ENCODE peak calls at places on chromosome 11, in five cellular contexts. O is colonic mucosa, T is mesendoderm, C is WTC11, B is left cardiac atrium. Z is an unnamed sample.

GRCh38 chr11:44702897-44703296 is 23.9 kb upstream of the TSPAN18 start:
- DNase-seq in O (no peak), T (peak), C (no peak), B (no peak), Z (no peak)

GRCh38 chr11:110069158-110069737 is 23.9 kb upstream of the ZC3H12C start:
- DNase-seq in O (peak), T (no peak), C (no peak), B (peak), Z (no peak)

GRCh38 chr11:108944486-108945178 is 279.8 kb downstream of the DDX10 start:
- DNase-seq in O (no peak), T (no peak), C (no peak), B (no peak), Z (no peak)

GRCh38 chr11:85772700-85773099 is 38.2 kb downstream of the SYTL2 start:
- DNase-seq in O (no peak), T (peak), C (no peak), B (no peak), Z (peak)

GRCh38 chr11:64429970-64430369 is 71.0 kb downstream of the RPS6KA4 start:
- DNase-seq in O (no peak), T (no peak), C (no peak), B (no peak), Z (no peak)

GRCh38 chr11:74953448-74953847 is 4.4 kb downstream of the SPCS2 start:
- DNase-seq in O (no peak), T (no peak), C (no peak), B (no peak), Z (no peak)

GRCh38 chr11:33724644-33725035 is 11.6 kb downstream of the CD59 start:
- DNase-seq in O (no peak), T (no peak), C (no peak), B (peak), Z (no peak)

GRCh38 chr11:67472882-67473281 is 3.8 kb upstream of the TMEM134 start:
- DNase-seq in O (no peak), T (no peak), C (no peak), B (no peak), Z (no peak)

GRCh38 chr11:64879226-64879900 is 942 bp upstream of the EHD1 start:
- DNase-seq in O (peak), T (no peak), C (no peak), B (no peak), Z (no peak)

GRCh38 chr11:11982461-11982860 is 26.0 kb downstream of the DKK3 start:
- DNase-seq in O (no peak), T (no peak), C (no peak), B (no peak), Z (no peak)

GRCh38 chr11:14373941-14374646 is 15.1 kb upstream of the RRAS2 start:
- DNase-seq in O (no peak), T (peak), C (no peak), B (peak), Z (no peak)

GRCh38 chr11:133795088-133795487 is 50.2 kb downstream of the SPATA19 start:
- DNase-seq in O (no peak), T (no peak), C (no peak), B (no peak), Z (no peak)

GRCh38 chr11:75203641-75204011 is 36.9 kb upstream of the TPBGL start:
- DNase-seq in O (no peak), T (no peak), C (no peak), B (no peak), Z (no peak)

GRCh38 chr11:27971256-27971655 is 136.7 kb downstream of the KIF18A start:
- DNase-seq in O (no peak), T (no peak), C (no peak), B (no peak), Z (no peak)

GRCh38 chr11:64224891-64225607 is 937 bp downstream of the TRPT1 start:
- DNase-seq in O (no peak), T (no peak), C (no peak), B (no peak), Z (no peak)

GRCh38 chr11:84829162-84829561 is 798.0 kb downstream of the DLG2 start:
- DNase-seq in O (no peak), T (no peak), C (no peak), B (no peak), Z (no peak)

GRCh38 chr11:73219396-73220285 is 1.6 kb downstream of the P2RY2 start:
- DNase-seq in O (no peak), T (no peak), C (no peak), B (no peak), Z (no peak)

GRCh38 chr11:118913411-118914125 is 12.2 kb downstream of the BCL9L start:
- DNase-seq in O (no peak), T (no peak), C (no peak), B (no peak), Z (no peak)

GRCh38 chr11:118497831-118498230 is 29.4 kb upstream of the TTC36 start:
- DNase-seq in O (no peak), T (no peak), C (no peak), B (no peak), Z (no peak)

GRCh38 chr11:19953909-19954308 is 206.4 kb downstream of the DBX1 start:
- DNase-seq in O (no peak), T (peak), C (no peak), B (no peak), Z (peak)

GRCh38 chr11:60831501-60832079 is 10.3 kb upstream of the CCDC86 start:
- DNase-seq in O (no peak), T (no peak), C (no peak), B (no peak), Z (no peak)

GRCh38 chr11:45895553-45896259 is 10.3 kb downstream of the MAPK8IP1 start:
- DNase-seq in O (no peak), T (no peak), C (no peak), B (no peak), Z (no peak)

GRCh38 chr11:74672956-74673895 is 58.0 kb downstream of the CHRDL2 start:
- DNase-seq in O (peak), T (no peak), C (no peak), B (peak), Z (no peak)

GRCh38 chr11:64246874-64247728 is at the start of gene PPP1R14B:
- DNase-seq in O (peak), T (peak), C (peak), B (peak), Z (peak)

GRCh38 chr11:33643167-33643817 is 57.3 kb downstream of the C11orf91 start:
- DNase-seq in O (no peak), T (no peak), C (no peak), B (no peak), Z (peak)

GRCh38 chr11:940496-941135 is 14.9 kb downstream of the AP2A2 start:
- DNase-seq in O (no peak), T (no peak), C (no peak), B (no peak), Z (no peak)

GRCh38 chr11:66133216-66133775 is 63.2 kb downstream of the PACS1 start:
- DNase-seq in O (no peak), T (no peak), C (no peak), B (no peak), Z (no peak)

GRCh38 chr11:45411221-45411946 is 125.2 kb upstream of the SYT13 start:
- DNase-seq in O (no peak), T (peak), C (no peak), B (no peak), Z (peak)

GRCh38 chr11:61543606-61544306 is 35.2 kb downstream of the LRRC10B start:
- DNase-seq in O (no peak), T (no peak), C (no peak), B (no peak), Z (no peak)

GRCh38 chr11:16612801-16613400 is 125.5 kb upstream of the C11orf58 start:
- DNase-seq in O (no peak), T (peak), C (no peak), B (no peak), Z (peak)

GRCh38 chr11:88179141-88179540 is 3.9 kb upstream of the RAB38 start:
- DNase-seq in O (no peak), T (no peak), C (no peak), B (no peak), Z (no peak)

GRCh38 chr11:63765688-63766241 is 2.8 kb downstream of the ZFTA start:
- DNase-seq in O (peak), T (no peak), C (peak), B (peak), Z (peak)

GRCh38 chr11:440065-441042 is 1.5 kb downstream of the ANO9 start:
- DNase-seq in O (peak), T (peak), C (no peak), B (peak), Z (no peak)

GRCh38 chr11:88326112-88326511 is 11.4 kb downstream of the CTSC start:
- DNase-seq in O (no peak), T (peak), C (peak), B (no peak), Z (peak)

GRCh38 chr11:131504199-131504949 is 134.0 kb downstream of the NTM start:
- DNase-seq in O (no peak), T (peak), C (peak), B (peak), Z (peak)

GRCh38 chr11:131723088-131723487 is 352.7 kb downstream of the NTM start:
- DNase-seq in O (no peak), T (no peak), C (no peak), B (no peak), Z (no peak)

GRCh38 chr11:92340839-92341238 is 116.2 kb downstream of the FAT3 start:
- DNase-seq in O (peak), T (peak), C (peak), B (no peak), Z (peak)

Z was measured in GM23338.